ENCODE peak calls at places on chromosomes 7 and 10, in nine cellular contexts. P is HuH-7; B is neural crest cell; I is stimulated activated CD4-positive, alpha-beta T cell treated with anti-CD3 and anti-CD28 coated beads, TNF-alpha, amount 100 ng/mL, for 24 hours; C is RKO; Y is type B pancreatic cell; K is HT1080; V is left cardiac atrium; E is right cardiac atrium. X is an unnamed sample.
A peak's percentile ranks its signal among the peaks of the same experiment; 100 is the strongest.

GRCh38 chr7:27871086-27871485 is 131.1 kb downstream of the TAX1BP1 start:
- DNase-seq in B (no peak), C (no peak), I (no peak), Y (no peak), E (no peak), V (no peak), K (no peak), P (no peak), X (no peak)

GRCh38 chr10:89566095-89566950 is 30.9 kb upstream of the SLC16A12 start:
- DNase-seq in B (no peak), C (no peak), V (no peak), E (no peak), I (no peak), Y (no peak), K (no peak), P (no peak), X (no peak)

GRCh38 chr10:49398000-49398861 is 2.3 kb upstream of the DRGX start:
- DNase-seq in C (no peak), Y (peak; percentile 77), E (peak; percentile 54), K (no peak), I (no peak), P (no peak), B (peak; percentile 61), V (peak; percentile 64), X (peak; percentile 76)

GRCh38 chr7:135320277-135320676 is 86.6 kb downstream of the STRA8 start:
- DNase-seq in K (peak; percentile 85), P (no peak), B (no peak), I (no peak), E (peak; percentile 81), V (peak; percentile 83), Y (no peak), C (no peak), X (no peak)

GRCh38 chr7:142645777-142646176 is 103.5 kb upstream of the PRSS1 start:
- DNase-seq in V (no peak), C (no peak), I (no peak), B (no peak), Y (no peak), E (no peak), K (no peak), P (no peak), X (no peak)

GRCh38 chr7:93148135-93148534 is at the start of gene SAMD9L:
- DNase-seq in I (no peak), Y (no peak), P (no peak), B (no peak), E (no peak), V (no peak), C (peak; percentile 53), K (no peak), X (no peak)

GRCh38 chr7:139687980-139688632 is 89.7 kb downstream of the HIPK2 start:
- DNase-seq in V (peak; percentile 32), I (no peak), E (no peak), Y (no peak), C (peak; percentile 34), K (peak; percentile 72), B (no peak), P (no peak), X (peak; percentile 44)

GRCh38 chr10:48361201-48361600 is 54.7 kb downstream of the MAPK8 start:
- DNase-seq in V (no peak), C (no peak), I (no peak), Y (no peak), K (no peak), B (no peak), E (no peak), P (no peak), X (no peak)

GRCh38 chr7:133511242-133511641 is 258.4 kb downstream of the EXOC4 start:
- DNase-seq in V (no peak), B (no peak), Y (no peak), I (no peak), E (no peak), K (no peak), C (no peak), P (no peak), X (no peak)

GRCh38 chr10:130659528-130659927 is 523.3 kb downstream of the GLRX3 start:
- DNase-seq in B (no peak), K (no peak), I (no peak), E (no peak), P (no peak), V (no peak), C (no peak), Y (no peak), X (no peak)

GRCh38 chr7:47672966-47673365 is 91.1 kb upstream of the TNS3 start:
- DNase-seq in P (no peak), Y (no peak), K (peak; percentile 13), E (no peak), I (no peak), B (no peak), V (no peak), C (no peak), X (peak; percentile 77)

GRCh38 chr7:16765436-16765859 is 11.9 kb downstream of the TSPAN13 start:
- DNase-seq in C (no peak), V (no peak), K (no peak), Y (no peak), E (no peak), B (no peak), I (no peak), P (no peak), X (no peak)

GRCh38 chr10:132861884-132862461 is 76.0 kb upstream of the NKX6-2 start:
- DNase-seq in K (no peak), Y (no peak), I (no peak), B (no peak), C (no peak), E (no peak), P (no peak), V (no peak), X (no peak)

GRCh38 chr10:67602268-67602950 is 93.6 kb downstream of the CTNNA3 start:
- DNase-seq in C (peak; percentile 71), K (peak; percentile 87), I (no peak), P (no peak), B (no peak), E (no peak), Y (no peak), V (no peak), X (peak; percentile 1)

GRCh38 chr10:29394321-29394932 is 105.6 kb downstream of the LYZL1 start:
- DNase-seq in I (no peak), E (no peak), P (no peak), B (no peak), Y (no peak), V (no peak), K (no peak), C (no peak), X (no peak)

GRCh38 chr7:43220250-43220649 is 107.8 kb downstream of the HECW1 start:
- DNase-seq in C (peak; percentile 66), Y (no peak), B (no peak), K (peak; percentile 86), E (no peak), I (no peak), V (no peak), P (no peak), X (no peak)

GRCh38 chr10:87844837-87845623 is 18.3 kb downstream of the KLLN start:
- DNase-seq in K (peak; percentile 77), B (no peak), V (no peak), I (no peak), E (no peak), P (no peak), Y (no peak), C (peak; percentile 66), X (no peak)

GRCh38 chr7:93828260-93828659 is 62.3 kb downstream of the TFPI2 start:
- DNase-seq in Y (no peak), B (no peak), V (no peak), E (no peak), K (no peak), C (no peak), P (no peak), I (no peak), X (no peak)

GRCh38 chr7:70405241-70405640 is 726.7 kb upstream of the GALNT17 start:
- DNase-seq in B (no peak), V (no peak), I (no peak), E (no peak), P (no peak), C (no peak), K (no peak), Y (no peak), X (no peak)

GRCh38 chr10:97333351-97333600 is 1.3 kb downstream of the FRAT2 start:
- DNase-seq in I (no peak), B (peak; percentile 10), P (no peak), C (peak; percentile 76), K (no peak), E (no peak), V (no peak), Y (no peak), X (peak; percentile 81)

GRCh38 chr7:31493714-31494181 is 20.1 kb upstream of the ITPRID1 start:
- DNase-seq in I (no peak), E (peak; percentile 26), C (no peak), K (peak; percentile 60), B (no peak), P (no peak), V (no peak), Y (no peak), X (peak; percentile 86)

GRCh38 chr7:42736931-42737330 is 174.9 kb downstream of the C7orf25 start:
- DNase-seq in K (no peak), P (peak; percentile 12), I (no peak), Y (no peak), E (no peak), C (no peak), V (no peak), B (no peak), X (peak; percentile 69)

GRCh38 chr7:103810112-103810744 is 179.2 kb downstream of the RELN start:
- DNase-seq in P (no peak), I (no peak), C (no peak), K (no peak), Y (no peak), V (no peak), E (no peak), B (no peak), X (no peak)

GRCh38 chr7:137169282-137169698 is 174.2 kb downstream of the PTN start:
- DNase-seq in E (peak; percentile 35), C (peak; percentile 74), B (peak; percentile 58), P (peak; percentile 41), Y (no peak), V (peak; percentile 60), K (peak; percentile 65), I (no peak), X (peak; percentile 94)

X was measured in mesendoderm.